ENCODE peak calls at places on chromosomes 4 and X, in four cellular contexts. B, R, I and M are unnamed samples.

GRCh38 chrX:96843566-96843965 is 40.1 kb upstream of the RPA4 start:
- DNase-seq in R (no peak), B (no peak), I (no peak), M (no peak)

GRCh38 chr4:164648151-164648848 is 105.6 kb upstream of the SMIM31 start:
- DNase-seq in R (no peak), I (no peak), B (no peak), M (no peak)

GRCh38 chr4:78689224-78689623 is 86.9 kb upstream of the BMP2K start:
- DNase-seq in B (no peak), I (no peak), R (no peak), M (peak)

GRCh38 chr4:138175337-138175794 is 66.8 kb downstream of the SLC7A11 start:
- DNase-seq in R (peak), B (no peak), I (no peak), M (no peak)

GRCh38 chr4:39125600-39125985 is 56.7 kb upstream of the WDR19 start:
- DNase-seq in R (no peak), B (no peak), I (no peak), M (no peak)

GRCh38 chr4:27836505-27836904 is 975.9 kb downstream of the STIM2 start:
- DNase-seq in B (no peak), I (no peak), R (no peak), M (no peak)

GRCh38 chr4:158172558-158173258 is at the start of gene GASK1B:
- DNase-seq in R (peak), I (no peak), B (peak), M (peak)

GRCh38 chr4:99629962-99630554 is 27.6 kb downstream of the C4orf54 start:
- DNase-seq in R (no peak), I (no peak), B (no peak), M (no peak)

GRCh38 chr4:1297023-1297395 is 7.3 kb downstream of the MAEA start:
- DNase-seq in R (no peak), B (no peak), I (peak), M (no peak)

GRCh38 chrX:110671068-110671803 is 124.4 kb downstream of the CHRDL1 start:
- DNase-seq in B (no peak), I (no peak), R (no peak), M (no peak)

GRCh38 chrX:115362334-115363095 is 73.0 kb downstream of the LUZP4 start:
- DNase-seq in I (no peak), R (no peak), B (no peak), M (no peak)

GRCh38 chr4:37970702-37971101 is 10.5 kb downstream of the PTTG2 start:
- DNase-seq in B (peak), I (no peak), R (peak), M (peak)

GRCh38 chr4:122480023-122480422 is 23.5 kb upstream of the IL2 start:
- DNase-seq in R (no peak), B (no peak), I (no peak), M (no peak)

GRCh38 chrX:31445542-31445941 is 373.7 kb upstream of the FTHL17 start:
- DNase-seq in I (no peak), B (no peak), R (no peak), M (no peak)

GRCh38 chrX:50431623-50432022 is 39.0 kb downstream of the DGKK start:
- DNase-seq in B (no peak), R (no peak), I (no peak), M (no peak)

GRCh38 chr4:25925486-25926201 is 11.6 kb downstream of the SMIM20 start:
- DNase-seq in I (no peak), R (peak), B (peak), M (peak)

GRCh38 chrX:1093112-1093511 is 119.3 kb downstream of the CRLF2 start:
- DNase-seq in R (no peak), I (no peak), B (no peak), M (no peak)

GRCh38 chr4:172809319-172809718 is 359.3 kb upstream of the GALNT7 start:
- DNase-seq in B (no peak), R (no peak), I (no peak), M (no peak)

GRCh38 chr4:97504713-97505112 is 638.6 kb downstream of the STPG2 start:
- DNase-seq in B (no peak), I (no peak), R (no peak), M (no peak)

GRCh38 chr4:170124391-170124790 is 34.6 kb upstream of the AADAT start:
- DNase-seq in B (no peak), R (no peak), I (no peak), M (no peak)

GRCh38 chrX:344371-344901 is 25.8 kb upstream of the GTPBP6 start:
- DNase-seq in B (no peak), R (no peak), I (peak), M (no peak)

GRCh38 chr4:52979020-52979419 is 116.9 kb downstream of the RASL11B start:
- DNase-seq in I (no peak), R (no peak), B (no peak), M (no peak)

GRCh38 chr4:38411092-38411491 is 252.9 kb upstream of the KLF3 start:
- DNase-seq in I (no peak), B (no peak), R (no peak), M (no peak)

GRCh38 chr4:113446019-113446418 is 315.5 kb downstream of the CAMK2D start:
- DNase-seq in I (no peak), R (no peak), B (peak), M (no peak)

GRCh38 chr4:2343476-2343875 is 75.0 kb downstream of the ZFYVE28 start:
- DNase-seq in R (peak), B (no peak), I (no peak), M (no peak)

GRCh38 chr4:2484993-2485392 is 16.1 kb downstream of the RNF4 start:
- DNase-seq in R (peak), I (no peak), B (no peak), M (peak)

GRCh38 chr4:168815373-168816345 is 194.4 kb downstream of the CBR4 start:
- DNase-seq in I (no peak), R (no peak), B (no peak), M (no peak)

GRCh38 chr4:15652191-15652590 is 3.0 kb downstream of the FBXL5 start:
- DNase-seq in B (no peak), R (no peak), I (no peak), M (no peak)

GRCh38 chr4:182560358-182560757 is 317.2 kb downstream of the TENM3 start:
- DNase-seq in R (no peak), I (no peak), B (no peak), M (no peak)
- TF ChIP-seq POLR2A in R (no peak), I (no peak), B (no peak), M (no peak)

DNA sequence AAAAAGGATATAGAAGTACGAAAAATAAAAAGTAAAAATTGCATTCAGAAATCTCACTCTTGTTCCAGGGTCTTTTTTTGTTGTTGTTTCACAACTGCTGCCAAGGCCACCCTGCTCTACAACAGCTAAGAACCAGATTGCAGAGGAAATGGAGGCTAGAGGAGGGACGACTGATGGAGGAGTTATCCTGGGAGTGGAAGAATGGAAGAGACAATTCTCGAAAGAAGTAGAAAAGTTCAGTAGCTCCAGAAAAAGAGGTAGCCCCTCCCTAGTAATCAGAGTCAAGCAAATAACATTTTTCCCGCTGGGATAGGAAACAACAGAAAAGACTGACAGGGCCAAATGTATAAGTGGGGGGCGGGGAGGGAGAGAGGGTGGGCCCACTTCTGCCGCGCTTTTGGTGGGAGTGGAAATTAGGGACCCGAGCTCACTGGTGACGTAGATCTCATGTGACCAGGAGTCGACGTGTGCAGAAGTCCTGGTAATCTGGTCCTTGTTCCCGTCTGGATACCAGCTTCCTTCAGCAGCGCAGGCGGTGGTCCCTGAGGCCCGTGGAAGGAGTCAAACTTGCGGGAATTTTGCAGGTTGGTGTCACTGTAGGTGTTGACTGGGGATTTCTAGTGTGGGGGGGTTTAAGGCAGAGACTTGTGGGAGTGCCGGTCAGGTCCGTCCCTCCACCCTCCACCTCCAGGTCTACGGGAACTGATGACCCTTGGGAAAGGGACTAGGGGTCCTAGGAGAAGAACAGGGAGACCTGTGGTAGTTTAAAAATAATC is at the start of gene TCEAL9:
- DNase-seq in I (no peak), B (peak), R (peak), M (peak)
- TF ChIP-seq POLR2A in I (peak), B (peak), R (peak), M (no peak)

GRCh38 chrX:154367474-154368308 is 6.7 kb downstream of the FLNA start:
- DNase-seq in I (peak), B (no peak), R (no peak), M (no peak)

GRCh38 chrX:154370300-154370881 is 4.0 kb downstream of the FLNA start:
- DNase-seq in I (peak), B (no peak), R (no peak), M (peak)

GRCh38 chrX:154369453-154370299 is 4.8 kb downstream of the FLNA start:
- DNase-seq in R (peak), B (peak), I (peak), M (peak)

GRCh38 chrX:154366666-154367055 is 7.8 kb downstream of the FLNA start:
- DNase-seq in B (no peak), R (no peak), I (peak), M (no peak)

DNA sequence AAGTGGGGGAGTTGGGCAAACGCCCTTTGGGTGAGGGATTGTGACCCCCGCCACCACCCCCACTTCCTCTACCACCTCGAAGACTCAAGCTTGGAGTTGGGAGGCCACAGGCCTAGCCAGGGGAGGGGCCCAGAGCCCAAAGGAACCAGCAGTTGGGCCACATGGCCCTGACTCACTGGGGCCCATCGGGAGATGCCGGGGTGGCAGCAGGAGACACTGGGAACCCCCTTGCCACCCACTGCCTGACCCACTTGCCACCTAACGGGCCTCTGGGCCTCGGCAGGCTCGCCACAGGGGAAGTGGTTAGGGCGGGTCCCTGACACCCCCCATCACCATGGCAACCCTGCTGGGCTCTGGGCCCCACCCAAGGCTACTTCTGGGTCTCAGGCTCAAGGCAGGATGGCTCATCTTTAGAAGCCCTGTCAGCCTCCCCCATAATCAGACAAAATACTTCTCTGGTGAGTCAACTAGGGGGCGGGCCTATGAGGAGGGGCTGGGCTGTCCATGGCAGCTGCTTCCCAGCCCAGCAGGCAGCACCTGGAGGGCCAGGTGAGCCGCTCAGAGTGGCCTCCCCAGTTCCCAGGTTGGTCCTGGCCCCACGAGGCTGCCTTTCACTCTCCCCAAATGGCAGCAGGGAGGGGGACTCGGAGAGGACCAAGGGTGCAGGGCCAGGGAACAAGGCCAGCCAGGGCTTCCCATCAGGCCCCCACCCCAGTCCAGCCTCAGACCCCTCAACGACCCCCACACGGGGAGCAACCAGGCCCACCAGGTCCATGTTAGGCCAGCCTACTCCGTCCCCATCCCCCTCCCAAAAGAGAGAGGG is 5.6 kb downstream of the FLNA start:
- DNase-seq in I (peak), B (peak), R (peak), M (peak)
- TF ChIP-seq POLR2A in I (peak), B (peak), R (no peak), M (peak)

DNA sequence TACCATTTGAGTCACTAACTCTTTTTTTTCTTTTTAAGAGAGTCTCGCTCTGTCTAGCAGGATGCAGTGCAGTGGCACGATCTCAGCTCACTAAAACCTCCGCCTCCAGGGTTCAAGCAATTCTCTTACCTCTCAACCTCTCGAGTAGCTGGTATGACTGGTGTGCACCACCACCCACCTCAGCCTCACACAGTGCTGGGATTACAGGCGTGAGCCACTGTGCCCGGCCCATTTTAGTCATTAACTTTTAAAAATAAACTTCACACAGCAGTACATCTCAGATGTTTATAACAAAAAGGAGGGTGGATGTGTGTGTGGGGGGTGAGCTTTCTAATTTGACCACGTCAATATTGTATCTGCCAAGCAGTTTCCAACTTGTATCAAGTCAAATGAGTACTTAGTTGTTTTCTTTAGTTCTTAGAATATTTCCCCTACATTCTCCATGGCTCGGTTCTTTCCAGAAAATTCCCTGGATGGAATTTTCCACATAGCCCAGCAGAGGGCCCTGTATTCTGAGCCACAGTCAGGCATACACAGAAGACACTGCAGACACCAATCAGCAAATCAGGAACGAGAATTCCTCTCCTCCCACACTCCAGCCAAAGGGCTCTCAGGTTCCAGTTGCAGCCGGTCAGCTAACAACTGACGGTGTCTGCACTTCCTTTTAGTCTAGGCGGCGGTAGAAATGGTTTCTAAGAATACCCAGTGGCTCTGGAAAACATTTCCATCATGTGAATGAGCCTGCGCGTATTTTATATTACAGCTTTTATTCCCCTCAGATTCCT is 20.1 kb upstream of the ARAF start:
- DNase-seq in R (peak), I (no peak), B (peak), M (peak)
- TF ChIP-seq POLR2A in R (no peak), I (no peak), B (peak), M (no peak)

GRCh38 chrX:3177851-3178250 is 136.6 kb downstream of the ARSF start:
- DNase-seq in R (no peak), B (no peak), I (no peak), M (no peak)
- TF ChIP-seq POLR2A in R (no peak), B (no peak), I (no peak), M (no peak)

GRCh38 chrX:86044210-86044609 is 3.1 kb downstream of the CHM start:
- DNase-seq in I (no peak), B (no peak), R (no peak), M (peak)

GRCh38 chrX:86051741-86052140 is 4.4 kb upstream of the CHM start:
- DNase-seq in I (no peak), B (no peak), R (no peak), M (no peak)

DNA sequence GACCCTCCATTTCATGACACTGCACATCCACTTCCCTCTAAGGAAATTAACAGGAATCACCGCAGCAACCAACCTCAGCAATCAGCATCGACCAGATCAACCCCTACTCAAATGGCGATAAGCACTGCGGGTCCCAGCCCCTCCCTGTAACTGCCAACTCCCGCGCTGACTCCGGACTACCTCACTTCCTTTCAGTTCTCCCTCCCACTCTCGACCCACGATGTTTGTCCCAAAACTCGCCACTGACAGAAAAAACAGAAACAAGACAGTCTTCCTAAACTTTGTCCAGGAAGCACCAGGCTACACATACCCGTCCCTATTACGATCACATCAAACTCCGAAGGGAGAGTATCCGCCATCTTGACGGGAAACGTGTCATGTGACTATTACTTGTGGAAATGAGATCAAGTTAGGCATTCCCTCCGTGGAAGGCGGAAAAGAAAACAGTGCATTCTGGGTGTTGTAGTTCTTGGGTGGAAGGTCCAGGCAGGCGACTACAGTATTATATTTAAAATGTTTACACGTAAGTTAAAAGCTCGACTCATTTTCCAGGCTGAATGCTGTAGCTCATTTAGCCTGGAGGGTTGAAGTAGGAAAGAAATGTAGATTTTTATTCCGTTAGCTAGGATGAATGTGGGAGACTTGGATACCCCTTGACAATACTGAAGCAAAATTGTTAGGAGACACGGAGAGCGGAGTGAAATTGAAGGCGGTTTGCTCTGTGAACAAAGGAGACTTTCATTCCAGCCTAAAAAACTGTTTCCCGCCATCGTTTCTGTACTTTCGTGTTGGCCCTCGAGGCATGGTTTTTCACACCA is at the start of gene CHM:
- DNase-seq in B (peak), R (peak), I (no peak), M (no peak)
- TF ChIP-seq POLR2A in B (peak), R (no peak), I (peak), M (peak)